ENCODE peak calls at places on chromosomes 13 and 19, in nine cellular contexts. T is stimulated activated CD8-positive, alpha-beta memory T cell treated with anti-CD3 and anti-CD28 coated beads, Interleukin-15, amount 100 ng/mL, for 1 hour; F is NCI-H510A treated with DMSO at 0.1 percent for 48 hours; U is stimulated activated CD4-positive, alpha-beta T cell treated with anti-CD3 and anti-CD28 coated beads, Interleukin-15, amount 100 ng/mL, for 1 hour; I is NCI-H2029; S is heart left ventricle; B is H9; K is brain microvascular endothelial cell; J is fibroblast of gingiva. E is an unnamed sample.

GRCh38 chr13:99103536-99103935 is 97.1 kb upstream of the UBAC2 start:
- DNase-seq in T (no peak), I (no peak), J (no peak), S (no peak), F (no peak), K (no peak), U (no peak), B (peak; percentile 40), E (no peak)

GRCh38 chr13:46087481-46087880 is 17.4 kb downstream of the CPB2 start:
- DNase-seq in F (no peak), B (no peak), I (no peak), T (no peak), U (no peak), K (no peak), S (no peak), J (no peak), E (no peak)

GRCh38 chr19:35249146-35249847 is 495 bp downstream of the LSR start:
- DNase-seq in F (peak; percentile 9), U (no peak), K (no peak), J (no peak), S (no peak), B (peak; percentile 23), I (no peak), T (no peak), E (no peak)

GRCh38 chr19:30165228-30165813 is 206.9 kb upstream of the ZNF536 start:
- DNase-seq in U (no peak), I (no peak), K (no peak), T (no peak), S (no peak), B (no peak), J (no peak), F (no peak), E (no peak)

GRCh38 chr13:39038569-39038898 is 278 bp downstream of the NHLRC3 start:
- DNase-seq in F (no peak), J (no peak), T (peak; percentile 12), U (no peak), I (no peak), K (no peak), B (no peak), S (no peak), E (peak; percentile 43)

GRCh38 chr13:59230484-59231264 is 933.1 kb downstream of the DIAPH3 start:
- DNase-seq in J (no peak), K (no peak), S (no peak), U (no peak), F (no peak), I (no peak), T (no peak), B (no peak), E (no peak)

GRCh38 chr19:21202865-21203494 is 61.1 kb downstream of the ZNF431 start:
- DNase-seq in U (no peak), B (peak; percentile 56), J (no peak), S (no peak), T (peak; percentile 4), F (peak; percentile 1), K (no peak), I (peak; percentile 24), E (no peak)

GRCh38 chr19:4909172-4909896 is at the start of gene UHRF1:
- DNase-seq in T (no peak), U (no peak), F (no peak), S (no peak), J (no peak), B (peak; percentile 41), I (no peak), K (no peak), E (no peak)

GRCh38 chr13:64675256-64675892 is 2554.8 kb downstream of the PCDH9 start:
- DNase-seq in T (no peak), I (no peak), F (no peak), B (no peak), K (peak; percentile 71), U (no peak), J (peak; percentile 26), S (no peak), E (no peak)

GRCh38 chr19:12788682-12789097 is 2.6 kb upstream of the JUNB start:
- DNase-seq in S (peak; percentile 95), T (no peak), I (peak; percentile 32), U (no peak), B (peak; percentile 59), K (peak; percentile 67), J (peak; percentile 47), F (no peak), E (peak; percentile 93)